ENCODE peak calls at places on chromosomes 7 and 10, in seven cellular contexts. X is fibroblast of villous mesenchyme, Y is choroid plexus epithelial cell, M is left ventricle myocardium inferior, H is GM23338, C is fibroblast of lung, E is HCT116. T is an unnamed sample.

GRCh38 chr7:12637819-12638592 is 49.4 kb upstream of the ARL4A start:
- DNase-seq in X (no peak), Y (no peak), M (no peak), H (no peak), C (no peak), E (no peak), T (no peak)

GRCh38 chr7:136102881-136103280 is 125.7 kb upstream of the MTPN start:
- DNase-seq in X (no peak), Y (no peak), M (no peak), H (no peak), C (no peak), E (no peak), T (no peak)

GRCh38 chr7:19177269-19177668 is 32.0 kb upstream of the FERD3L start:
- DNase-seq in X (no peak), Y (no peak), M (no peak), H (no peak), C (peak; percentile 4), E (no peak), T (no peak)

GRCh38 chr7:142012825-142013506 is 17.3 kb downstream of the MGAM start:
- DNase-seq in X (no peak), Y (peak; percentile 21), M (no peak), H (peak; percentile 57), C (peak; percentile 14), E (no peak), T (no peak)

GRCh38 chr7:83976302-83976701 is 218.3 kb downstream of the SEMA3A start:
- DNase-seq in X (peak; percentile 47), Y (peak; percentile 55), M (no peak), H (peak; percentile 24), C (peak; percentile 10), E (no peak), T (no peak)

GRCh38 chr7:122306320-122307227 is 2.0 kb upstream of the FEZF1 start:
- DNase-seq in X (no peak), Y (no peak), M (no peak), H (peak; percentile 94), C (no peak), E (no peak), T (no peak)

GRCh38 chr7:42456267-42456666 is 219.3 kb upstream of the GLI3 start:
- DNase-seq in X (no peak), Y (no peak), M (no peak), H (no peak), C (no peak), E (no peak), T (no peak)

GRCh38 chr10:93854985-93855384 is 38.8 kb upstream of the SLC35G1 start:
- DNase-seq in X (peak; percentile 3), Y (no peak), M (no peak), H (no peak), C (no peak), E (no peak), T (no peak)

GRCh38 chr10:89301231-89301630 is 615 bp upstream of the IFIT2 start:
- DNase-seq in X (peak; percentile 60), Y (peak; percentile 80), M (no peak), H (no peak), C (peak; percentile 53), E (no peak), T (no peak)

GRCh38 chr7:9889557-9889956 is 1084.1 kb upstream of the PHF14 start:
- DNase-seq in X (no peak), Y (no peak), M (no peak), H (no peak), C (no peak), E (no peak), T (peak; percentile 19)

GRCh38 chr10:79246606-79247275 is 100.5 kb upstream of the PPIF start:
- DNase-seq in X (peak; percentile 72), Y (peak; percentile 61), M (peak; percentile 78), H (no peak), C (peak; percentile 47), E (no peak), T (no peak)

GRCh38 chr10:76624470-76624869 is 1013.1 kb downstream of the KCNMA1 start:
- DNase-seq in X (no peak), Y (no peak), M (no peak), H (no peak), C (no peak), E (no peak), T (no peak)

GRCh38 chr10:16789765-16790164 is 27.5 kb downstream of the RSU1 start:
- DNase-seq in X (no peak), Y (no peak), M (no peak), H (no peak), C (no peak), E (no peak), T (no peak)

GRCh38 chr7:15720849-15721471 is 34.5 kb upstream of the MEOX2 start:
- DNase-seq in X (peak; percentile 58), Y (peak; percentile 83), M (no peak), H (peak; percentile 55), C (peak; percentile 10), E (peak; percentile 41), T (peak; percentile 11)

GRCh38 chr10:14250496-14250895 is 80.2 kb downstream of the FRMD4A start:
- DNase-seq in X (no peak), Y (no peak), M (no peak), H (no peak), C (no peak), E (no peak), T (no peak)

GRCh38 chr10:15745748-15746147 is 26.0 kb upstream of the ITGA8 start:
- DNase-seq in X (no peak), Y (peak; percentile 55), M (peak; percentile 53), H (no peak), C (peak; percentile 45), E (no peak), T (no peak)

GRCh38 chr7:33578166-33578565 is 327.2 kb upstream of the BMPER start:
- DNase-seq in X (no peak), Y (no peak), M (no peak), H (no peak), C (peak; percentile 7), E (no peak), T (no peak)

GRCh38 chr7:14691597-14692203 is 210.9 kb downstream of the DGKB start:
- DNase-seq in X (peak; percentile 38), Y (peak; percentile 59), M (peak; percentile 49), H (peak; percentile 77), C (peak; percentile 18), E (peak; percentile 32), T (no peak)

GRCh38 chr10:131038056-131038455 is 273.5 kb downstream of the TCERG1L start:
- DNase-seq in X (no peak), Y (no peak), M (no peak), H (no peak), C (no peak), E (no peak), T (no peak)

GRCh38 chr7:139610595-139610994 is 87.1 kb downstream of the CLEC2L start:
- DNase-seq in X (no peak), Y (no peak), M (no peak), H (no peak), C (no peak), E (no peak), T (no peak)

GRCh38 chr10:76880931-76881330 is 756.7 kb downstream of the KCNMA1 start:
- DNase-seq in X (no peak), Y (no peak), M (no peak), H (no peak), C (no peak), E (no peak), T (no peak)

GRCh38 chr10:129193148-129193547 is 273.9 kb upstream of the MGMT start:
- DNase-seq in X (no peak), Y (no peak), M (no peak), H (peak; percentile 6), C (no peak), E (no peak), T (no peak)

GRCh38 chr10:79984851-79985250 is 35.9 kb upstream of the SFTPD start:
- DNase-seq in X (no peak), Y (no peak), M (no peak), H (no peak), C (peak; percentile 10), E (peak; percentile 48), T (no peak)

GRCh38 chr7:156684661-156685060 is 44.1 kb downstream of the RNF32 start:
- DNase-seq in X (no peak), Y (no peak), M (no peak), H (no peak), C (no peak), E (no peak), T (no peak)
- H3K4me3 ChIP-seq in X (no peak overlapping the region), Y (no peak overlapping the region), M (no peak overlapping the region), H (no peak overlapping the region), C (no peak overlapping the region), E (no peak overlapping the region), T (no peak overlapping the region)

GRCh38 chr10:117174439-117175214 is 22.7 kb upstream of the KCNK18 start:
- DNase-seq in X (peak; percentile 65), Y (peak; percentile 79), M (peak; percentile 60), H (peak; percentile 95), C (peak; percentile 55), E (peak; percentile 82), T (peak; percentile 50)
- TF ChIP-seq CTCF in X (peak; percentile 88), Y (peak; percentile 91), M (peak; percentile 85), H (peak; percentile 93), C (peak; percentile 93), E (peak; percentile 94), T (peak; percentile 91)

DNA sequence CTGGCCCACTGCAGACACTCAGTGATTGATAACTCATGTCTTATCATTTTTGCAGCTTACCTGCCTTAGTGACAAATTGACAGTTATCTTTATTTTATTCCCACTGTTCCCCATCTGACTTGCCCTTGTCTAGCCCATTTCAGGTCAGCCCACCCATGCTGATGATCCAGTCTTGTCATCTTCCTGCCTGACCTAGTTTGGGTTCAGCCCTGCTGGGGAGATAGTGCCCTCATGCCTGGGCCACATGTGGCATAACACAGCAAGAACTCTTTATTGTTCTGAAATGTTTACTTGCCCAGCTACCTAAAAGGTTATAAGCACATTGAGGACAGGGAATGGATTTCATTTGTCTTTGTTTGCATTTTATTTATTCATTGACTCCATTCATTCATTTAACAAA is 75.6 kb downstream of the ENTPD1 start:
- DNase-seq in X (no peak), Y (no peak), M (no peak), H (no peak), C (no peak), E (no peak), T (no peak)
- H3K4me3 ChIP-seq in X (no peak overlapping the region), Y (no peak overlapping the region), M (no peak overlapping the region), H (no peak overlapping the region), C (no peak overlapping the region), E (no peak overlapping the region), T (no peak overlapping the region)

DNA sequence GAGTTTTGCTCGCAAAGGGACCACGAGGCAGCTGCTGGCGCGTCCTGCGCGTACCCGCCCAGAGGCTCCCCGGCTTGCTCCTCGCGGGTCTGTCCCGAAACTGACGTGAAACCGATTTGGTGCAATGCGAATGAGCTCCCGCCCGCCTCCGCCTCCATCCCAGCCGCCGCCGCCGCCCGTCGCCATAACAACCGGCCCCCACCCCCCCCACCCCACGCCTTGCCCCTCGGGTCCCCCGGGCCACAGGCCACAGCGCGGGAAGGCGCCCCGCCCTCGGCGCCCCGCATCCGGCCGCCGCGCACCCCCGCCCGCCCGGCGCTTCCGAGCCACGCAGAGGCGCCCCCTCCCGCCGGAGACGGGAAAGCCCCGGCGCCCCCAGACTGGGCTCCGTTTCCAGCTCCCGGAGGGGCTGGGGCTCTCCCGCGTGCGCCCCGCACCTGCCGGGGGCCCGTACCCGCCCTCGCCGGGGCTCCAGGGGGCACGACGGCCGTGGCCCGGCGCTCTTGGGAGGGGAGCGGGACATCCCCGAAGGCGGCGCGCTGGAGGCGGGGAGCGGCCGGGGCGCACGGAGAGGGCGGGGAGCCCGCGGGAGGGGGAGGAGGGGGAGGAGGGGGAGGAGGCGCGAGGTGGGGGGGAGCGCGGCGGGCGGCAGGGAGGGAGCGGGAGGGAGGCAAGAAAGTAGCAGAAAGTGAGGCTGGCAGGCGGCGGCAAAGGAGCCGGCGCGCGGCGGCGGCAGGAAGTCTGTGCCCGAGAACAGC is at the start of gene CAMK1D:
- DNase-seq in X (peak; percentile 72), Y (peak; percentile 75), M (peak; percentile 82), H (peak; percentile 88), C (peak; percentile 80), E (no peak), T (peak; percentile 2)
- TF ChIP-seq CTCF in X (no peak), Y (no peak), M (peak; percentile 41), H (peak; percentile 36), C (no peak), E (peak; percentile 28), T (peak; percentile 33)

GRCh38 chr10:127888526-127889312 is 4.0 kb downstream of the CLRN3 start:
- DNase-seq in X (no peak), Y (no peak), M (no peak), H (no peak), C (no peak), E (no peak), T (no peak)
- H3K4me3 ChIP-seq in X (no peak overlapping the region), Y (no peak overlapping the region), M (no peak overlapping the region), H (no peak overlapping the region), C (no peak overlapping the region), E (no peak overlapping the region), T (no peak overlapping the region)

T was measured in LNCaP clone FGC.